ENCODE peak calls at places on chromosomes 13 and 19, in nine cellular contexts. One of them, this sample, is unnamed.

GRCh38 chr13:39452834-39453233 is 150.2 kb downstream of the LHFPL6 start:
- DNase-seq in A549: no peak
- DNase-seq in stomach: no peak
- DNase-seq in stimulated activated CD8-positive, alpha-beta memory T cell treated with anti-CD3 and anti-CD28 coated beads, Interleukin-15, amount 100 ng/mL, for 4 hours: no peak
- DNase-seq in WTC11: no peak
- DNase-seq in activated CD4-positive, alpha-beta T cell treated with anti-CD3 and anti-CD28 coated beads, Interleukin-2, amount 50 U/mL, for 1 hour: no peak
- DNase-seq in nephron progenitor cell: no peak
- DNase-seq in cardiac fibroblast: no peak
- DNase-seq in OCI-M1: no peak
- DNase-seq in this sample: no peak

GRCh38 chr19:2528543-2529173 is 52.7 kb downstream of the GADD45B start:
- DNase-seq in nephron progenitor cell: no peak
- DNase-seq in cardiac fibroblast: no peak
- DNase-seq in stimulated activated CD8-positive, alpha-beta memory T cell treated with anti-CD3 and anti-CD28 coated beads, Interleukin-15, amount 100 ng/mL, for 4 hours: no peak
- DNase-seq in A549: no peak
- DNase-seq in stomach: peak
- DNase-seq in activated CD4-positive, alpha-beta T cell treated with anti-CD3 and anti-CD28 coated beads, Interleukin-2, amount 50 U/mL, for 1 hour: no peak
- DNase-seq in OCI-M1: no peak
- DNase-seq in WTC11: no peak
- DNase-seq in this sample: no peak

GRCh38 chr13:90427322-90428272 is 919.9 kb upstream of the MIR17HG start:
- DNase-seq in activated CD4-positive, alpha-beta T cell treated with anti-CD3 and anti-CD28 coated beads, Interleukin-2, amount 50 U/mL, for 1 hour: no peak
- DNase-seq in stimulated activated CD8-positive, alpha-beta memory T cell treated with anti-CD3 and anti-CD28 coated beads, Interleukin-15, amount 100 ng/mL, for 4 hours: no peak
- DNase-seq in A549: no peak
- DNase-seq in OCI-M1: no peak
- DNase-seq in WTC11: peak
- DNase-seq in stomach: no peak
- DNase-seq in nephron progenitor cell: no peak
- DNase-seq in cardiac fibroblast: no peak
- DNase-seq in this sample: no peak

GRCh38 chr13:113918981-113919646 is 54.8 kb downstream of the C13orf46 start:
- DNase-seq in activated CD4-positive, alpha-beta T cell treated with anti-CD3 and anti-CD28 coated beads, Interleukin-2, amount 50 U/mL, for 1 hour: no peak
- DNase-seq in nephron progenitor cell: no peak
- DNase-seq in stomach: peak
- DNase-seq in OCI-M1: no peak
- DNase-seq in stimulated activated CD8-positive, alpha-beta memory T cell treated with anti-CD3 and anti-CD28 coated beads, Interleukin-15, amount 100 ng/mL, for 4 hours: no peak
- DNase-seq in WTC11: peak
- DNase-seq in A549: no peak
- DNase-seq in cardiac fibroblast: no peak
- DNase-seq in this sample: no peak

GRCh38 chr19:39765091-39766076 is 13.3 kb upstream of the LEUTX start:
- DNase-seq in OCI-M1: peak
- DNase-seq in cardiac fibroblast: peak
- DNase-seq in nephron progenitor cell: peak
- DNase-seq in activated CD4-positive, alpha-beta T cell treated with anti-CD3 and anti-CD28 coated beads, Interleukin-2, amount 50 U/mL, for 1 hour: peak
- DNase-seq in WTC11: peak
- DNase-seq in A549: peak
- DNase-seq in stomach: peak
- DNase-seq in stimulated activated CD8-positive, alpha-beta memory T cell treated with anti-CD3 and anti-CD28 coated beads, Interleukin-15, amount 100 ng/mL, for 4 hours: no peak
- DNase-seq in this sample: no peak

GRCh38 chr19:6161271-6161850 is 25.9 kb downstream of the ACSBG2 start:
- DNase-seq in stimulated activated CD8-positive, alpha-beta memory T cell treated with anti-CD3 and anti-CD28 coated beads, Interleukin-15, amount 100 ng/mL, for 4 hours: peak
- DNase-seq in nephron progenitor cell: peak
- DNase-seq in OCI-M1: peak
- DNase-seq in A549: no peak
- DNase-seq in activated CD4-positive, alpha-beta T cell treated with anti-CD3 and anti-CD28 coated beads, Interleukin-2, amount 50 U/mL, for 1 hour: peak
- DNase-seq in stomach: no peak
- DNase-seq in WTC11: peak
- DNase-seq in cardiac fibroblast: no peak
- DNase-seq in this sample: no peak

GRCh38 chr19:15280915-15281683 is 48.9 kb upstream of the EPHX3 start:
- DNase-seq in A549: no peak
- DNase-seq in OCI-M1: peak
- DNase-seq in nephron progenitor cell: no peak
- DNase-seq in stomach: peak
- DNase-seq in stimulated activated CD8-positive, alpha-beta memory T cell treated with anti-CD3 and anti-CD28 coated beads, Interleukin-15, amount 100 ng/mL, for 4 hours: no peak
- DNase-seq in cardiac fibroblast: peak
- DNase-seq in activated CD4-positive, alpha-beta T cell treated with anti-CD3 and anti-CD28 coated beads, Interleukin-2, amount 50 U/mL, for 1 hour: no peak
- DNase-seq in WTC11: no peak
- DNase-seq in this sample: peak

GRCh38 chr13:98068511-98068910 is 74.4 kb upstream of the FARP1 start:
- DNase-seq in stimulated activated CD8-positive, alpha-beta memory T cell treated with anti-CD3 and anti-CD28 coated beads, Interleukin-15, amount 100 ng/mL, for 4 hours: no peak
- DNase-seq in WTC11: no peak
- DNase-seq in OCI-M1: no peak
- DNase-seq in activated CD4-positive, alpha-beta T cell treated with anti-CD3 and anti-CD28 coated beads, Interleukin-2, amount 50 U/mL, for 1 hour: no peak
- DNase-seq in nephron progenitor cell: no peak
- DNase-seq in A549: no peak
- DNase-seq in stomach: no peak
- DNase-seq in cardiac fibroblast: no peak
- DNase-seq in this sample: no peak

GRCh38 chr13:39232401-39232980 is 194.2 kb downstream of the NHLRC3 start:
- DNase-seq in stimulated activated CD8-positive, alpha-beta memory T cell treated with anti-CD3 and anti-CD28 coated beads, Interleukin-15, amount 100 ng/mL, for 4 hours: no peak
- DNase-seq in A549: no peak
- DNase-seq in stomach: no peak
- DNase-seq in OCI-M1: no peak
- DNase-seq in nephron progenitor cell: no peak
- DNase-seq in WTC11: no peak
- DNase-seq in cardiac fibroblast: no peak
- DNase-seq in activated CD4-positive, alpha-beta T cell treated with anti-CD3 and anti-CD28 coated beads, Interleukin-2, amount 50 U/mL, for 1 hour: no peak
- DNase-seq in this sample: no peak

GRCh38 chr13:32430018-32430747 is 2.3 kb upstream of the N4BP2L1 start:
- DNase-seq in stomach: no peak
- DNase-seq in stimulated activated CD8-positive, alpha-beta memory T cell treated with anti-CD3 and anti-CD28 coated beads, Interleukin-15, amount 100 ng/mL, for 4 hours: no peak
- DNase-seq in cardiac fibroblast: no peak
- DNase-seq in activated CD4-positive, alpha-beta T cell treated with anti-CD3 and anti-CD28 coated beads, Interleukin-2, amount 50 U/mL, for 1 hour: no peak
- DNase-seq in OCI-M1: peak
- DNase-seq in A549: no peak
- DNase-seq in WTC11: no peak
- DNase-seq in nephron progenitor cell: no peak
- DNase-seq in this sample: no peak

GRCh38 chr13:97346561-97347254 is 87.3 kb upstream of the RAP2A start:
- DNase-seq in A549: no peak
- DNase-seq in stomach: no peak
- DNase-seq in activated CD4-positive, alpha-beta T cell treated with anti-CD3 and anti-CD28 coated beads, Interleukin-2, amount 50 U/mL, for 1 hour: no peak
- DNase-seq in WTC11: no peak
- DNase-seq in cardiac fibroblast: no peak
- DNase-seq in nephron progenitor cell: no peak
- DNase-seq in OCI-M1: no peak
- DNase-seq in stimulated activated CD8-positive, alpha-beta memory T cell treated with anti-CD3 and anti-CD28 coated beads, Interleukin-15, amount 100 ng/mL, for 4 hours: no peak
- DNase-seq in this sample: no peak

GRCh38 chr13:80931766-80932165 is 590.8 kb upstream of the SPRY2 start:
- DNase-seq in cardiac fibroblast: peak
- DNase-seq in stomach: no peak
- DNase-seq in nephron progenitor cell: no peak
- DNase-seq in A549: no peak
- DNase-seq in stimulated activated CD8-positive, alpha-beta memory T cell treated with anti-CD3 and anti-CD28 coated beads, Interleukin-15, amount 100 ng/mL, for 4 hours: no peak
- DNase-seq in activated CD4-positive, alpha-beta T cell treated with anti-CD3 and anti-CD28 coated beads, Interleukin-2, amount 50 U/mL, for 1 hour: no peak
- DNase-seq in WTC11: no peak
- DNase-seq in OCI-M1: no peak
- DNase-seq in this sample: no peak

GRCh38 chr13:99704390-99704789 is 203.1 kb downstream of the TM9SF2 start:
- DNase-seq in WTC11: no peak
- DNase-seq in nephron progenitor cell: no peak
- DNase-seq in A549: no peak
- DNase-seq in stomach: no peak
- DNase-seq in OCI-M1: no peak
- DNase-seq in cardiac fibroblast: no peak
- DNase-seq in activated CD4-positive, alpha-beta T cell treated with anti-CD3 and anti-CD28 coated beads, Interleukin-2, amount 50 U/mL, for 1 hour: no peak
- DNase-seq in stimulated activated CD8-positive, alpha-beta memory T cell treated with anti-CD3 and anti-CD28 coated beads, Interleukin-15, amount 100 ng/mL, for 4 hours: no peak
- DNase-seq in this sample: no peak

GRCh38 chr13:54018485-54018884 is 989.9 kb downstream of the OLFM4 start:
- DNase-seq in OCI-M1: no peak
- DNase-seq in stomach: no peak
- DNase-seq in A549: no peak
- DNase-seq in stimulated activated CD8-positive, alpha-beta memory T cell treated with anti-CD3 and anti-CD28 coated beads, Interleukin-15, amount 100 ng/mL, for 4 hours: no peak
- DNase-seq in cardiac fibroblast: no peak
- DNase-seq in WTC11: no peak
- DNase-seq in nephron progenitor cell: no peak
- DNase-seq in activated CD4-positive, alpha-beta T cell treated with anti-CD3 and anti-CD28 coated beads, Interleukin-2, amount 50 U/mL, for 1 hour: no peak
- DNase-seq in this sample: no peak

GRCh38 chr13:40656358-40656757 is 10.1 kb downstream of the FOXO1 start:
- DNase-seq in nephron progenitor cell: no peak
- DNase-seq in activated CD4-positive, alpha-beta T cell treated with anti-CD3 and anti-CD28 coated beads, Interleukin-2, amount 50 U/mL, for 1 hour: no peak
- DNase-seq in cardiac fibroblast: no peak
- DNase-seq in OCI-M1: no peak
- DNase-seq in A549: no peak
- DNase-seq in WTC11: no peak
- DNase-seq in stomach: no peak
- DNase-seq in stimulated activated CD8-positive, alpha-beta memory T cell treated with anti-CD3 and anti-CD28 coated beads, Interleukin-15, amount 100 ng/mL, for 4 hours: no peak
- DNase-seq in this sample: no peak

GRCh38 chr13:99436686-99437416 is 64.4 kb upstream of the TM9SF2 start:
- DNase-seq in stomach: peak
- DNase-seq in stimulated activated CD8-positive, alpha-beta memory T cell treated with anti-CD3 and anti-CD28 coated beads, Interleukin-15, amount 100 ng/mL, for 4 hours: peak
- DNase-seq in activated CD4-positive, alpha-beta T cell treated with anti-CD3 and anti-CD28 coated beads, Interleukin-2, amount 50 U/mL, for 1 hour: peak
- DNase-seq in cardiac fibroblast: peak
- DNase-seq in OCI-M1: peak
- DNase-seq in A549: peak
- DNase-seq in WTC11: peak
- DNase-seq in nephron progenitor cell: peak
- DNase-seq in this sample: peak